ENCODE peak calls at places on chromosomes 11 and 22, in five cellular contexts. U is activated CD8-positive, alpha-beta memory T cell treated with anti-CD3 and anti-CD28 coated beads for 24 hours; K is activated CD4-positive, CD25-positive, alpha-beta regulatory T cell treated with anti-CD3 and anti-CD28 coated beads, Interleukin-2, amount 50 U/mL, for 16 hours; E is aorta; D is ELR. T is an unnamed sample.
A peak's percentile ranks its signal among the peaks of the same experiment; 100 is the strongest.

GRCh38 chr11:86103808-86104207 is 34.9 kb upstream of the PICALM start:
- DNase-seq in U (no peak), K (no peak), E (no peak), D (peak; percentile 36), T (no peak)

GRCh38 chr11:44988981-44989635 is 38.4 kb upstream of the TP53I11 start:
- DNase-seq in U (peak; percentile 43), K (no peak), E (no peak), D (no peak), T (no peak)

GRCh38 chr11:60343094-60343704 is 16.1 kb downstream of the MS4A6E start:
- DNase-seq in U (no peak), K (no peak), E (no peak), D (peak; percentile 52), T (no peak)

GRCh38 chr22:46738642-46738960 is 549 bp upstream of the CERK start:
- DNase-seq in U (no peak), K (no peak), E (no peak), D (no peak), T (no peak)

GRCh38 chr11:122663764-122664163 is 8.2 kb downstream of the UBASH3B start:
- DNase-seq in U (no peak), K (no peak), E (peak; percentile 20), D (no peak), T (no peak)

GRCh38 chr11:73359341-73359740 is 16.9 kb upstream of the RELT start:
- DNase-seq in U (no peak), K (no peak), E (no peak), D (peak; percentile 20), T (no peak)

GRCh38 chr11:9664276-9665171 is 647 bp downstream of the SWAP70 start:
- DNase-seq in U (peak; percentile 64), K (no peak), E (peak; percentile 79), D (peak; percentile 67), T (peak; percentile 50)

GRCh38 chr11:47415949-47416472 is 7.6 kb downstream of the SLC39A13 start:
- DNase-seq in U (no peak), K (no peak), E (peak; percentile 96), D (peak; percentile 95), T (peak; percentile 96)

GRCh38 chr22:39638958-39639357 is 68.4 kb downstream of the CACNA1I start:
- DNase-seq in U (no peak), K (no peak), E (no peak), D (no peak), T (no peak)

T was measured in Daoy.